ENCODE peak calls at places on chromosomes 2 and 18, in five cellular contexts. One of them, this sample, is unnamed. For H3K27me3, the result is how much of the 10 kb centered on the place peaks cover.

GRCh38 chr2:178863856-178864620 is 56.8 kb upstream of the TTN start:
- DNase-seq in BJ: no peak
- DNase-seq in colonic mucosa: peak
- DNase-seq in ovary: peak
- DNase-seq in neural progenitor cell: peak
- DNase-seq in this sample: peak

GRCh38 chr18:55386545-55386944 is 201.4 kb downstream of the TCF4 start:
- DNase-seq in BJ: no peak
- DNase-seq in colonic mucosa: no peak
- DNase-seq in ovary: no peak
- DNase-seq in neural progenitor cell: no peak
- DNase-seq in this sample: no peak

GRCh38 chr2:44077942-44078511 is 82.2 kb upstream of the LRPPRC start:
- DNase-seq in BJ: no peak
- DNase-seq in colonic mucosa: no peak
- DNase-seq in ovary: no peak
- DNase-seq in neural progenitor cell: no peak
- DNase-seq in this sample: no peak

GRCh38 chr2:25760319-25760718 is 86.9 kb upstream of the DTNB start:
- DNase-seq in BJ: no peak
- DNase-seq in colonic mucosa: no peak
- DNase-seq in ovary: no peak
- DNase-seq in neural progenitor cell: no peak
- DNase-seq in this sample: no peak

GRCh38 chr18:39555511-39555910 is 1989.9 kb upstream of the CELF4 start:
- DNase-seq in BJ: no peak
- DNase-seq in colonic mucosa: no peak
- DNase-seq in ovary: no peak
- DNase-seq in neural progenitor cell: no peak
- DNase-seq in this sample: no peak

GRCh38 chr2:290090-290722 is 2.3 kb upstream of the ALKAL2 start:
- DNase-seq in BJ: no peak
- DNase-seq in colonic mucosa: peak
- DNase-seq in ovary: peak
- DNase-seq in neural progenitor cell: peak
- DNase-seq in this sample: peak

GRCh38 chr18:42086288-42086687 is 131.3 kb downstream of the PIK3C3 start:
- DNase-seq in BJ: no peak
- DNase-seq in colonic mucosa: no peak
- DNase-seq in ovary: no peak
- DNase-seq in neural progenitor cell: no peak
- DNase-seq in this sample: no peak

GRCh38 chr18:59878644-59879043 is 21.2 kb upstream of the PMAIP1 start:
- DNase-seq in BJ: no peak
- DNase-seq in colonic mucosa: no peak
- DNase-seq in ovary: no peak
- DNase-seq in neural progenitor cell: no peak
- DNase-seq in this sample: no peak

GRCh38 chr2:240556553-240557100 is 1.2 kb downstream of the ANKMY1 start:
- DNase-seq in BJ: no peak
- DNase-seq in colonic mucosa: peak
- DNase-seq in ovary: peak
- DNase-seq in neural progenitor cell: peak
- DNase-seq in this sample: no peak

GRCh38 chr18:58806826-58807714 is 57.6 kb upstream of the ZNF532 start:
- DNase-seq in BJ: no peak
- DNase-seq in colonic mucosa: no peak
- DNase-seq in ovary: no peak
- DNase-seq in neural progenitor cell: no peak
- DNase-seq in this sample: no peak

GRCh38 chr18:8747440-8747937 is 42.1 kb downstream of the MTCL1 start:
- DNase-seq in BJ: peak
- DNase-seq in colonic mucosa: no peak
- DNase-seq in ovary: no peak
- DNase-seq in neural progenitor cell: no peak
- DNase-seq in this sample: no peak

GRCh38 chr2:144886847-144887246 is 366.9 kb upstream of the ZEB2 start:
- DNase-seq in BJ: no peak
- DNase-seq in colonic mucosa: peak
- DNase-seq in ovary: peak
- DNase-seq in neural progenitor cell: no peak
- DNase-seq in this sample: peak

GRCh38 chr2:209762564-209762963 is 9.1 kb upstream of the UNC80 start:
- DNase-seq in BJ: no peak
- DNase-seq in colonic mucosa: no peak
- DNase-seq in ovary: no peak
- DNase-seq in neural progenitor cell: no peak
- DNase-seq in this sample: no peak

GRCh38 chr2:7010376-7010775 is 93.2 kb downstream of the RNF144A start:
- DNase-seq in BJ: peak
- DNase-seq in colonic mucosa: no peak
- DNase-seq in ovary: no peak
- DNase-seq in neural progenitor cell: no peak
- DNase-seq in this sample: peak

GRCh38 chr2:105397959-105398521 is 811 bp downstream of the FHL2 start:
- DNase-seq in BJ: no peak
- DNase-seq in colonic mucosa: no peak
- DNase-seq in ovary: no peak
- DNase-seq in neural progenitor cell: no peak
- DNase-seq in this sample: no peak

GRCh38 chr2:237434916-237435315 is 21.0 kb upstream of the COL6A3 start:
- DNase-seq in BJ: no peak
- DNase-seq in colonic mucosa: no peak
- DNase-seq in ovary: no peak
- DNase-seq in neural progenitor cell: no peak
- DNase-seq in this sample: no peak

GRCh38 chr2:186903183-186903582 is 54.2 kb upstream of the ZSWIM2 start:
- DNase-seq in BJ: no peak
- DNase-seq in colonic mucosa: no peak
- DNase-seq in ovary: no peak
- DNase-seq in neural progenitor cell: no peak
- DNase-seq in this sample: no peak

GRCh38 chr2:155266579-155266978 is 568.1 kb downstream of the KCNJ3 start:
- DNase-seq in BJ: no peak
- DNase-seq in colonic mucosa: no peak
- DNase-seq in ovary: no peak
- DNase-seq in neural progenitor cell: peak
- DNase-seq in this sample: no peak

DNA sequence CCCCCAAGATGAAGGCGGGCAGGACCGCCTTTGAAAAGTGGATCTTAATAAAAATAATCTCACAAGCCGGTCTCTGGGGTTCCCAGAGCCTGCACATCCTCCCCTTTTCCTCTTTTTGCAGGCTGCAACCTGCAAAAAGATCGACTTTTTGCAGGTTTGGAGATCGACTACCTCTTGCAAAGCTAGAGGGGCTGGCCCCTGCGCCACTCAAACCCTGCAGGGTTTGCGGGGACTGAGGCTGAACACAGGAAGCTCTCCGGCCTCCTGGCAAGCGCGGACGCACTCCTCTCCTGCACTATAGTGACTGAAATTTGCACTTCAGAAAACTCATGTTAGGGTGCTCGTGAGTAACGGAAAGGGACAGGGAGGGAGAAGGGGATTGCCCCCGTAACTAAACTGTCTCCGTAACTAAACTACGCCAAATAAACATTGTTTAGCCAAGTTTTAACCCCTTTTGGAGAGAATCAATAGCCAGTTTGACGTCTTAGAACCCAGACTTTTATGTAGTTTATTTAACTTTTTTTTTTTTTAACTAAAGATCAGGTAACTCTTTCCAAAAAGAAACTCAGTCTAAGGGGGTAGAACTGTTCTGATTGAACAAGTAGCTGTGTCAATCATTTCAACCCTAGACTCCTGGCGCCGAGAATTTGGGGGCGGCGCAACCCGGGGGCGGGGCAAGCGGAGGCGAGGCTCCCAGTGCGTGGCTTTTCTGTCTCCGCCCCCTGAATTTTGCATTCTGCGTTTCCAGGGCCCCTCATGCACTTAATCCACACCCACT is 2.5 kb downstream of the IGFBP5 start:
- DNase-seq in BJ: no peak
- DNase-seq in colonic mucosa: peak
- DNase-seq in ovary: peak
- DNase-seq in neural progenitor cell: peak
- DNase-seq in this sample: peak
- H3K27me3 ChIP-seq in BJ: under half
- H3K27me3 ChIP-seq in colonic mucosa: under half
- H3K27me3 ChIP-seq in ovary: under half
- H3K27me3 ChIP-seq in neural progenitor cell: under half
- H3K27me3 ChIP-seq in this sample: under half

GRCh38 chr18:48022531-48023330 is 92.3 kb upstream of the SMAD2 start:
- DNase-seq in BJ: no peak
- DNase-seq in colonic mucosa: no peak
- DNase-seq in ovary: no peak
- DNase-seq in neural progenitor cell: peak
- DNase-seq in this sample: peak
- TF ChIP-seq CTCF in BJ: peak
- TF ChIP-seq CTCF in colonic mucosa: peak
- TF ChIP-seq CTCF in ovary: no peak
- TF ChIP-seq CTCF in neural progenitor cell: peak
- TF ChIP-seq CTCF in this sample: peak

GRCh38 chr2:159287733-159288132 is 1.2 kb upstream of the WDSUB1 start:
- DNase-seq in BJ: no peak
- DNase-seq in colonic mucosa: no peak
- DNase-seq in ovary: no peak
- DNase-seq in neural progenitor cell: no peak
- DNase-seq in this sample: no peak
- H3K4me3 ChIP-seq in BJ: no peak
- H3K4me3 ChIP-seq in colonic mucosa: no peak
- H3K4me3 ChIP-seq in ovary: no peak
- H3K4me3 ChIP-seq in neural progenitor cell: no peak
- H3K4me3 ChIP-seq in this sample: no peak

GRCh38 chr2:17543848-17544645 is 3.6 kb downstream of the VSNL1 start:
- DNase-seq in BJ: no peak
- DNase-seq in colonic mucosa: no peak
- DNase-seq in ovary: no peak
- DNase-seq in neural progenitor cell: peak
- DNase-seq in this sample: no peak

GRCh38 chr2:17543131-17543660 is 2.7 kb downstream of the VSNL1 start:
- DNase-seq in BJ: no peak
- DNase-seq in colonic mucosa: peak
- DNase-seq in ovary: no peak
- DNase-seq in neural progenitor cell: peak
- DNase-seq in this sample: no peak

GRCh38 chr2:17540813-17541513 is 467 bp downstream of the VSNL1 start:
- DNase-seq in BJ: no peak
- DNase-seq in colonic mucosa: no peak
- DNase-seq in ovary: no peak
- DNase-seq in neural progenitor cell: no peak
- DNase-seq in this sample: no peak

GRCh38 chr2:17541514-17541950 is 1.0 kb downstream of the VSNL1 start:
- DNase-seq in BJ: no peak
- DNase-seq in colonic mucosa: no peak
- DNase-seq in ovary: no peak
- DNase-seq in neural progenitor cell: peak
- DNase-seq in this sample: no peak

GRCh38 chr2:17542471-17542870 is 2.0 kb downstream of the VSNL1 start:
- DNase-seq in BJ: no peak
- DNase-seq in colonic mucosa: no peak
- DNase-seq in ovary: no peak
- DNase-seq in neural progenitor cell: no peak
- DNase-seq in this sample: no peak
- H3K27me3 ChIP-seq in BJ: under half
- H3K27me3 ChIP-seq in colonic mucosa: under half
- H3K27me3 ChIP-seq in ovary: under half
- H3K27me3 ChIP-seq in neural progenitor cell: under half
- H3K27me3 ChIP-seq in this sample: half or more

DNA sequence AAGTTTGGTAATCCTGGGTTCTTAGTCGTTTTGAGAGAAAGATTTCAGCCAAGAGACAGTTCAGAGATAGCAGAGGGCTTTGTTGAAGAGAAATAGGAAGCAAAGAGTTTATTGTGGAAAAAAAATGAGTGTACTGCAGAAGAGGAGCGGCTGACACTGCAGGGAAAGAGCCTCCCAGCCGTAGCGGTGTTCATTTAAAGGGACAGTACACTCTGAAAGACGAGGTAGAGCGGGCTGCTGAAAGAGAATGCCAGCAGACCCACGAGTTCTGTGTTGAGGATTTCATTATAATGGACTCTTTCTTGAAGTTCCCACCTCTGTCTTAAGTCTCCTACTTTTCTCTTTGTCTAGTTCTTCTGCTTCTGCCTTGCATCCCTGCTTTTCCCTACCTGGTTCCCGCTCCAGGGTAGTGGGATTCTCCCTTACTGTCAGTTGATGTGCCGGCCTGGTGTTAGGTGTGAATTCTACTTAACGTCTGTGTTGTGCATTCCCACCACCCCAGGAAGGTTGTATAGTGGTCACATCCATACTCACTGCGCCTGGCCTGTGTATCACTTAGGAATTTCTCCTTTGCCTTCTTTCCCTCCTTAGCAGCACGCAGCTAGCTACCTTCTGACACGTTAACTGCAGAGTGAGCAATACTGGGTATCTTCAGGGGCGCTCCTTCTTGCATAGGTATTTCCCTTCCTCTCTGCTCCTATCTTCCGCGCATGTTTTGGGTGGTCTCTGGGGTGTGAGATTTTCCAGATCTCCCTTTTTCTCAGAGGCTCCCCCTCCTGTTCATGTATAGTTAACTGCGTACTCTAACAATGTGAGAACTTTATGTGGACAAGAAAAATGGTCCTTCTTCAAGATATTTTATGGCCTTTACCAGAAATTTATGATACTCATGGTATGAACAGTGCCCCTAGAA is 164.5 kb downstream of the PTH2R start:
- DNase-seq in BJ: no peak
- DNase-seq in colonic mucosa: no peak
- DNase-seq in ovary: no peak
- DNase-seq in neural progenitor cell: peak
- DNase-seq in this sample: no peak
- TF ChIP-seq CTCF in BJ: no peak
- TF ChIP-seq CTCF in colonic mucosa: no peak
- TF ChIP-seq CTCF in ovary: no peak
- TF ChIP-seq CTCF in neural progenitor cell: peak
- TF ChIP-seq CTCF in this sample: no peak

DNA sequence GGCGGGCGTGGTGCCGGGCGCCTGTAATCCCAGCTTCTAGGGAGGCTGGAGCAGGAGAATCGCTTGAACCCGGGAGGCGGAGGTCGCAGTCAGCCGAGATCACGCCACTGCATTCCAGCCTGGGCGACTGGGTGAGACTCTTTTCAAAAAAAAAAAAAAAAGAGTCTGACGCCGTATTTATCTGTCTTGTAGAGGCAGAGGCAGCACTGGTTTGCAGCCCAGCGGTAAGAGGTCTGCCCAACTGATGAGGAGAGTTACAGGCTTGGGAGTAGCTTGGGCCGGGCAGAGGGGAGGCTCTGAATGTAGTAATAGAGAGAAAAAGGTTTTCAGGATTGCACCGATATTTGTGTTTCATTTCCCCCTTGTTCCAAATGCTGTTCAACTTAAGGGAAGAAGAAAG is 9.4 kb upstream of the SP9 start:
- DNase-seq in BJ: no peak
- DNase-seq in colonic mucosa: no peak
- DNase-seq in ovary: no peak
- DNase-seq in neural progenitor cell: peak
- DNase-seq in this sample: no peak
- H3K4me3 ChIP-seq in BJ: no peak
- H3K4me3 ChIP-seq in colonic mucosa: no peak
- H3K4me3 ChIP-seq in ovary: no peak
- H3K4me3 ChIP-seq in neural progenitor cell: peak
- H3K4me3 ChIP-seq in this sample: no peak

This sample was measured in heart right ventricle.